ENCODE peak calls at places on chromosome 13, in five cellular contexts. A is fibroblast of lung, J is breast epithelium, R is esophagus squamous epithelium, V is neural progenitor cell. U is an unnamed sample.

GRCh38 chr13:43196171-43196611 is 172.8 kb downstream of the DNAJC15 start:
- DNase-seq in J (no peak), A (no peak), R (no peak), V (no peak), U (no peak)

GRCh38 chr13:34857561-34857960 is 84.5 kb upstream of the NBEA start:
- DNase-seq in R (no peak), A (peak; percentile 3), V (no peak), J (no peak), U (no peak)

GRCh38 chr13:112060431-112060830 is 6.5 kb upstream of the SOX1 start:
- DNase-seq in J (no peak), V (no peak), R (no peak), A (no peak), U (no peak)

GRCh38 chr13:111846396-111847174 is 220.4 kb upstream of the SOX1 start:
- DNase-seq in R (no peak), J (no peak), A (no peak), V (no peak), U (no peak)

GRCh38 chr13:24692541-24692940 is 12.3 kb downstream of the ATP12A start:
- DNase-seq in A (peak; percentile 76), R (no peak), J (no peak), V (no peak), U (no peak)

GRCh38 chr13:113900646-113901045 is 36.8 kb upstream of the GAS6 start:
- DNase-seq in J (no peak), A (no peak), R (no peak), V (no peak), U (no peak)

GRCh38 chr13:46288570-46289259 is 77.0 kb downstream of the LRRC63 start:
- DNase-seq in A (peak; percentile 24), J (no peak), V (peak; percentile 68), R (no peak), U (no peak)

GRCh38 chr13:93173656-93174055 is 53.0 kb upstream of the GPC6 start:
- DNase-seq in V (no peak), A (peak; percentile 74), J (no peak), R (no peak), U (no peak)

GRCh38 chr13:59269476-59269875 is 894.3 kb downstream of the DIAPH3 start:
- DNase-seq in J (no peak), V (no peak), A (peak; percentile 96), R (no peak), U (no peak)

GRCh38 chr13:44758595-44759221 is 182.6 kb upstream of the TSC22D1 start:
- DNase-seq in A (peak; percentile 98), J (no peak), R (no peak), V (no peak), U (no peak)

GRCh38 chr13:99860736-99861135 is 110.8 kb downstream of the ZIC5 start:
- DNase-seq in A (no peak), V (peak; percentile 89), J (no peak), R (no peak), U (no peak)

GRCh38 chr13:91797567-91797966 is 399.1 kb downstream of the GPC5 start:
- DNase-seq in V (no peak), R (no peak), J (no peak), A (no peak), U (no peak)

GRCh38 chr13:43751624-43752023 is 35.1 kb downstream of the ENOX1 start:
- DNase-seq in V (no peak), J (no peak), A (no peak), R (no peak), U (no peak)

GRCh38 chr13:98576215-98576945 is 527 bp downstream of the STK24 start:
- DNase-seq in J (no peak), R (no peak), A (peak; percentile 38), V (peak; percentile 62), U (no peak)

GRCh38 chr13:40440990-40441820 is 225.2 kb downstream of the FOXO1 start:
- DNase-seq in J (peak; percentile 73), V (no peak), R (no peak), A (peak; percentile 42), U (peak; percentile 38)

GRCh38 chr13:57601536-57601935 is 30.0 kb upstream of the PCDH17 start:
- DNase-seq in R (no peak), J (no peak), A (no peak), V (peak; percentile 2), U (no peak)

GRCh38 chr13:62061751-62062150 is 646.1 kb upstream of the PCDH20 start:
- DNase-seq in A (no peak), R (no peak), J (no peak), V (no peak), U (no peak)

GRCh38 chr13:80469841-80470378 is 129.0 kb upstream of the SPRY2 start:
- DNase-seq in A (peak; percentile 82), R (no peak), J (no peak), V (no peak), U (peak; percentile 42)

GRCh38 chr13:98495627-98496238 is 81.2 kb downstream of the STK24 start:
- DNase-seq in J (no peak), A (no peak), R (no peak), V (peak; percentile 48), U (no peak)

GRCh38 chr13:53200498-53201453 is 172.2 kb downstream of the OLFM4 start:
- DNase-seq in V (peak; percentile 96), A (peak; percentile 9), J (peak; percentile 60), R (no peak), U (no peak)

GRCh38 chr13:77026255-77026782 is 640 bp downstream of the FBXL3 start:
- DNase-seq in V (peak; percentile 76), J (peak; percentile 85), R (peak; percentile 53), A (peak; percentile 56), U (peak; percentile 61)

GRCh38 chr13:75875450-75875849 is 239.3 kb downstream of the LMO7 start:
- DNase-seq in A (no peak), R (no peak), V (no peak), J (no peak), U (no peak)

GRCh38 chr13:47277774-47278173 is 380.9 kb upstream of the HTR2A start:
- DNase-seq in R (no peak), J (no peak), A (no peak), V (no peak), U (no peak)

GRCh38 chr13:76730220-76730619 is 156.0 kb downstream of the KCTD12 start:
- DNase-seq in A (no peak), V (no peak), R (no peak), J (no peak), U (no peak)

GRCh38 chr13:45592758-45593157 is 22.8 kb downstream of the ERICH6B start:
- DNase-seq in J (no peak), V (no peak), A (no peak), R (no peak), U (no peak)

DNA sequence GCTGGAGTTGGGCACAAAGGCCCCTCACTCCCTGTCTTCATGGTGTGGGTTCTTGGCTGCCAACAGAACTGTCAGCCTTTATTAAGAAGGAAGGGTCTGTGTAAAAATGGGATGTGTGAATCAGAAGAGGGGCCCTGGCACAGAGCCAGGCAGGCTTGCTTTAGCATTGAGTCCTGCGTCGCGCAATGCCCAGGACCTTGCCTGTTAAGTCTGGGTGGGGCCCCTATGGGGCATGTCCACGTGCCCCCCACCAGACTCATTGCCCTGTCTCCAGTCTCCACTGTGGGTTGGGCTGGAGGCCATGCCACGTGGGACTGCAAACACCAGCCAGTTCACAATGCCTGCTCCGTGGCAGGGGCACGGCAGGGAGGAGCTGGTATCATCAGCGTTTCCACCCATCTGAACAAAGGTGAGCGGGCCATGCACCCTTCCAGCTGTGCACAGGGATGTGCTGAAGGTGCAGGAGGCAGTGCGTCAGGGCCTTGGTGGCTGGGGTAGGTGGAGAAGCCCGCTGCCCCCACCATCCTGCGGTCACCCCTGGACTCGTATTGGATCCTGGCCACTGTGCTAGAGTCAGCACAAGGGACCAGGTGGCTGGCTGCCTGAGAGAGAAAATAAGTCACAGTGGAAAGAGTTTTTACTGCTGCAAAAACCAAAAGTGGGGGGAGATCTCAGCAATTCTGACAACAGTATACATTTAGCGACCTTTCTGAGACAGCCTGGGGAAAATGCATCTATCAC is 84.6 kb downstream of the SLC7A1 start:
- DNase-seq in A (peak; percentile 58), J (no peak), V (no peak), R (no peak), U (no peak)
- H3K36me3 ChIP-seq in A (peaks cover 7% of the 10 kb centered on the region), J (no peaks in the 10 kb centered on the region), V (no peaks in the 10 kb centered on the region), R (peaks cover 26% of the 10 kb centered on the region), U (peaks cover 23% of the 10 kb centered on the region)

GRCh38 chr13:30341815-30342570 is 34.6 kb upstream of the KATNAL1 start:
- DNase-seq in V (no peak), J (peak; percentile 91), R (no peak), A (peak; percentile 96), U (peak; percentile 61)
- H3K36me3 ChIP-seq in V (no peaks in the 10 kb centered on the region), J (no peaks in the 10 kb centered on the region), R (no peaks in the 10 kb centered on the region), A (no peaks in the 10 kb centered on the region), U (no peaks in the 10 kb centered on the region)

GRCh38 chr13:110509478-110509926 is 52.0 kb downstream of the RAB20 start:
- DNase-seq in R (no peak), A (no peak), J (no peak), V (no peak), U (no peak)
- H3K36me3 ChIP-seq in R (no peaks in the 10 kb centered on the region), A (peaks cover 22% of the 10 kb centered on the region), J (no peaks in the 10 kb centered on the region), V (no peaks in the 10 kb centered on the region), U (peaks cover 86% of the 10 kb centered on the region)

GRCh38 chr13:51235186-51235585 is 13.0 kb downstream of the FAM124A start:
- DNase-seq in V (no peak), J (no peak), A (no peak), R (no peak), U (no peak)
- H3K36me3 ChIP-seq in V (peaks cover 13% of the 10 kb centered on the region), J (no peaks in the 10 kb centered on the region), A (no peaks in the 10 kb centered on the region), R (no peaks in the 10 kb centered on the region), U (no peaks in the 10 kb centered on the region)